ENCODE peak calls at places on chromosomes 12 and 14, in six cellular contexts. H, L, Y, F, Z and O are unnamed samples.

GRCh38 chr14:80117876-80118275 is 93.4 kb downstream of the DIO2 start:
- DNase-seq in H (no peak), L (no peak), Y (no peak), F (no peak), Z (no peak), O (no peak)

GRCh38 chr12:28611501-28611900 is 421.2 kb downstream of the CCDC91 start:
- DNase-seq in H (no peak), L (no peak), Y (peak), F (no peak), Z (no peak), O (no peak)

GRCh38 chr14:103284574-103285467 is 49.2 kb upstream of the EIF5 start:
- DNase-seq in H (no peak), L (no peak), Y (peak), F (no peak), Z (peak), O (no peak)

GRCh38 chr12:92144045-92144630 is 1.5 kb downstream of the BTG1 start:
- DNase-seq in H (peak), L (peak), Y (peak), F (peak), Z (peak), O (peak)

GRCh38 chr12:121514184-121514742 is 66.6 kb downstream of the KDM2B start:
- DNase-seq in H (peak), L (no peak), Y (no peak), F (no peak), Z (no peak), O (no peak)

GRCh38 chr12:3187846-3188755 is 110.9 kb downstream of the TSPAN9 start:
- DNase-seq in H (no peak), L (no peak), Y (no peak), F (no peak), Z (no peak), O (no peak)

GRCh38 chr14:104821971-104822608 is 21.2 kb downstream of the ZBTB42 start:
- DNase-seq in H (no peak), L (no peak), Y (no peak), F (no peak), Z (no peak), O (no peak)

GRCh38 chr14:55127491-55127951 is 1.5 kb upstream of the LGALS3 start:
- DNase-seq in H (no peak), L (no peak), Y (peak), F (no peak), Z (peak), O (no peak)

GRCh38 chr12:82705774-82706173 is 19.1 kb downstream of the TMTC2 start:
- DNase-seq in H (no peak), L (no peak), Y (no peak), F (no peak), Z (no peak), O (no peak)

GRCh38 chr14:99207456-99207855 is 64.5 kb downstream of the BCL11B start:
- DNase-seq in H (no peak), L (no peak), Y (no peak), F (no peak), Z (no peak), O (no peak)

GRCh38 chr12:106771425-106771824 is 3.1 kb upstream of the RIC8B start:
- DNase-seq in H (no peak), L (no peak), Y (no peak), F (no peak), Z (no peak), O (no peak)

GRCh38 chr12:106767954-106768501 is 6.5 kb upstream of the RIC8B start:
- DNase-seq in H (no peak), L (no peak), Y (no peak), F (no peak), Z (no peak), O (no peak)

GRCh38 chr12:106767206-106767605 is 7.3 kb upstream of the RIC8B start:
- DNase-seq in H (no peak), L (no peak), Y (no peak), F (no peak), Z (no peak), O (no peak)

GRCh38 chr12:106769546-106769945 is 4.9 kb upstream of the RIC8B start:
- DNase-seq in H (no peak), L (no peak), Y (peak), F (no peak), Z (no peak), O (no peak)

DNA sequence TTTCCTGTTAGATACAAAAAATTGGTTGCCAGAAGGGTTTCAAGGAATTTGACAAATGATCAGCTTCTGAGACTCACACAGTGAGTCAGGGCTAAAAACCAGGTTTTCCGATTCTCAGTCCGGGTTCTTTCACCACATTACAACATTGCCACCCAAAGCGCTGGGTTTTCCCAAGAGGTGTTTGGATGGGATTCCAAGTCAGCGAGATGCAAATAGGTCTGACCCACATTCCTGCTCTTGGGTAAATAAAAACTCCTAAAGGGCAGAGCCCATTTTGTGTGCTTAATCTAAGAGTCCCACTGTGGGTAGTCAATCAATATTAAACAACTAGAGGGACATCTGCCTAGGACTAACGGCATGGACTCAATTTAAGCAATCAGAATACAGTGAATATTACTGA is 5.4 kb upstream of the RIC8B start:
- DNase-seq in H (no peak), L (no peak), Y (peak), F (no peak), Z (no peak), O (no peak)
- H3K27ac ChIP-seq in H (no peak), L (no peak), Y (no peak), F (no peak), Z (no peak), O (no peak)

DNA sequence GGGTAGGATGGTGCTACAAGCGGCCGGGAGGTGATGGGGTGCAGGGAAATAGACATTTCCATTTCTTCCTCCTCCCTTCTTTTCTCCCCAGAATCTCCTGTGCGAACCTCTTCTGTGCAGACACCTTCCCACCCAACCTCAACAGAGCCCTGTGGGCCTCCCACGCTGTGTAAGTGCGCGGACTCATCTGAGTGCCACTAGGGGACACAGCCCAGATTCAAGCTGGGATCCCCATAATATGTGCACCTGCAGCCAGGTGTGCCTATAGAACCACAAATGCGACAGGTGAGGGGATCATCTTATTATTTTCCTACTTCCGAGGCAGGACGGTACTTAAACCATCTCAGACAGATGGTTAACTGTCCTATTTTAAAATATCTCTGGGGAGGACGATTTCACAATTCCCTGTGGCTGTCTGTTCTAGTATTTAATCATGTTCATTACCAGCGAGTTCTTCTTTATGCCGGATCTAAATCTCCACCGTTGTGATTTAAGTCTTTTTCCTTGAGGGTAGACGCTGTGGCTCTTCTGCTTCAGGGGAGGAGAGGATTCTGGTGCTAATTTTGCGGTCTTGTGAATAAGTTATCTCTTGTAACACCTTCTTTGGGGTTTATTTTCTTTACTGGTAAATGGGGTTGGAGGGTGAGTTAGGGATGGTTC is 17.2 kb upstream of the CACNA1C start:
- DNase-seq in H (no peak), L (no peak), Y (no peak), F (no peak), Z (no peak), O (no peak)
- H2AFZ ChIP-seq in H (peak), L (peak), Y (peak), F (peak), Z (peak), O (peak)

GRCh38 chr14:91351508-91351853 is 66.1 kb downstream of the CCDC88C start:
- DNase-seq in H (no peak), L (no peak), Y (no peak), F (no peak), Z (no peak), O (no peak)

GRCh38 chr14:91350813-91351507 is 66.7 kb downstream of the CCDC88C start:
- DNase-seq in H (no peak), L (no peak), Y (no peak), F (peak), Z (no peak), O (peak)

GRCh38 chr14:91348861-91349465 is 68.7 kb downstream of the CCDC88C start:
- DNase-seq in H (no peak), L (no peak), Y (no peak), F (no peak), Z (no peak), O (no peak)

GRCh38 chr14:91350483-91350812 is 67.2 kb downstream of the CCDC88C start:
- DNase-seq in H (no peak), L (no peak), Y (no peak), F (no peak), Z (no peak), O (no peak)

GRCh38 chr14:91349481-91350074 is 68.0 kb downstream of the CCDC88C start:
- DNase-seq in H (no peak), L (no peak), Y (no peak), F (peak), Z (no peak), O (no peak)
- H3K4me3 ChIP-seq in H (no peak), L (no peak), Y (no peak), F (peak), Z (no peak), O (no peak)

DNA sequence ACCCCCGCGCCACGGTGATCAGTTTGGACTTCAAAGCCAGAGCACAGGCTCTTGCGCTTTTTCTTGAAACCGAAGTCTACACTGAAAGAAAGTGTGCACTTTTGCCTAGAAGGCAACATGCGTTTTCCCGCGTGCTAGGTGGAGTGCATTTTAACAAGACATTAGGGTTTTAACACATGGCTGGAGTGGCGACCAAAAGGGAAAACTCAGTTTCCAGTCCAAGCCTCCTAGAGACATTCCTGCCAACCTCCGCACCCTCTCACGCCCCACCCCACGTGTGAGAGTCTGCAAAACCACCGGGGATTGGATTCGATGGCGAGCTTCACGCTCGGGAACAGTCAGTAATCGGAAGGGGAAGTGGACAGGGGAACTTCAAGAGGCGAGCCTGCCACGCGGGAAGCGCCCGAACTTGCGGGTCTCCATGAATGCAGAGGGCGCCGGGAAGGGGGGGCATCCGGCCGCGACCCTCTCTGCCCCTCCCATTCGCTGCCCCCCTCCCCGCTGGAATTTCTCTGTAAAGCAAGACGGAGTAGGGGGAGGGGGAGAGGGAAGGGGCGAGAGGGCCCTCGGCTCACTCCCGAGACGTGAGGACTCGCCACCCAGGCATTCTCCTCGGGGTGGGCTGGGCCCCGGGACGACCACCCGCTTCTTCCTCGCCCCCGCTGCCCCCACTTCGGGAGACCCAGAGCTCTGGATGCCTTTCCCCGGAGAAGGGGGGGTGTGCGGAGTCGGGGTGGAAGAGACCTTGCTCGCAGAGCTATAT is 2.7 kb upstream of the CCND2 start:
- DNase-seq in H (peak), L (peak), Y (peak), F (peak), Z (no peak), O (peak)
- H3K27ac ChIP-seq in H (no peak), L (no peak), Y (no peak), F (peak), Z (no peak), O (no peak)

GRCh38 chr14:32256606-32257005 is 53.5 kb upstream of the RNU6-8 start:
- DNase-seq in H (no peak), L (no peak), Y (peak), F (no peak), Z (no peak), O (no peak)

GRCh38 chr14:32259368-32260013 is 56.4 kb upstream of the RNU6-8 start:
- DNase-seq in H (peak), L (peak), Y (peak), F (peak), Z (peak), O (peak)

GRCh38 chr14:32258574-32258973 is 55.5 kb upstream of the RNU6-8 start:
- DNase-seq in H (no peak), L (no peak), Y (peak), F (no peak), Z (no peak), O (no peak)

GRCh38 chr14:32254952-32255679 is 52.0 kb upstream of the RNU6-8 start:
- DNase-seq in H (peak), L (peak), Y (peak), F (peak), Z (peak), O (peak)

DNA sequence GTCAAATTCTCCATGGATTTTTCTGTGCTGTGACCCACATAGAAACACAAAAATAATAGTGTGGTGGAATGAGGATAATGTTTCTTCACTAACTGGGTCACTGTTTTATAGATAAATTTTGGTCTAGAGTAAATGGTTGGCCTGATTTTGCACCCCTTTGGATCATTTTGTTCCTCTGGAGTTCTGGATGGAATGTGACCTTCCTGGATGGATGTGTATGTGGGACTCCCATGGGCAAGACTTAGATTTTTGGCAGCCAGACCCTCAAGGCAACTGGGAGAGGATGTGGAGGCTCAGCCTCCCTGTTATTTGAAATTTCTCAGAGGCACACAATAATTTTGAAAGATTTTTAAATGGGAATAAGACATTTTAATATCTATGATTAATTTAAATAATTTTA is 52.8 kb upstream of the RNU6-8 start:
- DNase-seq in H (no peak), L (no peak), Y (no peak), F (no peak), Z (no peak), O (no peak)
- H2AFZ ChIP-seq in H (peak), L (no peak), Y (no peak), F (no peak), Z (peak), O (no peak)

GRCh38 chr14:32495435-32495734 is 166.3 kb downstream of the AKAP6 start:
- DNase-seq in H (no peak), L (no peak), Y (no peak), F (no peak), Z (no peak), O (no peak)
- H3K4me3 ChIP-seq in H (peak), L (no peak), Y (peak), F (no peak), Z (no peak), O (no peak)

GRCh38 chr12:53478865-53479264 is 20.4 kb downstream of the MAP3K12 start:
- DNase-seq in H (no peak), L (no peak), Y (peak), F (peak), Z (no peak), O (no peak)

GRCh38 chr12:53474077-53474476 is 22.2 kb downstream of the PCBP2 start:
- DNase-seq in H (no peak), L (no peak), Y (no peak), F (peak), Z (no peak), O (no peak)

GRCh38 chr12:53479314-53479713 is 19.9 kb downstream of the MAP3K12 start:
- DNase-seq in H (no peak), L (no peak), Y (no peak), F (no peak), Z (no peak), O (no peak)

GRCh38 chr12:53474819-53475218 is 22.9 kb downstream of the PCBP2 start:
- DNase-seq in H (no peak), L (no peak), Y (no peak), F (no peak), Z (no peak), O (no peak)

GRCh38 chr12:53476769-53477209 is 22.5 kb downstream of the MAP3K12 start:
- DNase-seq in H (peak), L (peak), Y (peak), F (peak), Z (no peak), O (no peak)
- H3K27ac ChIP-seq in H (peak), L (no peak), Y (peak), F (peak), Z (no peak), O (no peak)